ENCODE peak calls at places on chromosomes 16 and 17, in four cellular contexts. A, K, E and L are unnamed samples.

GRCh38 chr17:76611747-76612143 is 26.1 kb upstream of the ST6GALNAC2 start:
- DNase-seq in A (no peak), K (no peak), E (no peak), L (no peak)

GRCh38 chr17:72710185-72710584 is 382.3 kb downstream of the SLC39A11 start:
- DNase-seq in A (no peak), K (no peak), E (no peak), L (no peak)

GRCh38 chr16:87864331-87864989 is 4.8 kb downstream of the SLC7A5 start:
- DNase-seq in A (no peak), K (no peak), E (no peak), L (no peak)

GRCh38 chr17:42519546-42520444 is 16.2 kb upstream of the NAGLU start:
- DNase-seq in A (peak), K (no peak), E (peak), L (no peak)

GRCh38 chr16:87278191-87279093 is 38.8 kb downstream of the C16orf95 start:
- DNase-seq in A (peak), K (peak), E (peak), L (no peak)

GRCh38 chr17:81577278-81578000 is 25.3 kb upstream of the FAAP100 start:
- DNase-seq in A (peak), K (no peak), E (peak), L (no peak)

GRCh38 chr16:15044286-15044685 is 11.6 kb downstream of the NTAN1 start:
- DNase-seq in A (no peak), K (no peak), E (no peak), L (no peak)

GRCh38 chr17:66397486-66397885 is 95.1 kb downstream of the PRKCA start:
- DNase-seq in A (no peak), K (no peak), E (no peak), L (no peak)

GRCh38 chr17:2695243-2695960 is 16.2 kb downstream of the CLUH start:
- DNase-seq in A (no peak), K (no peak), E (no peak), L (no peak)

GRCh38 chr17:40427002-40427491 is 9.4 kb upstream of the TOP2A start:
- DNase-seq in A (no peak), K (no peak), E (no peak), L (no peak)

GRCh38 chr17:79000396-79001189 is 9.0 kb downstream of the CANT1 start:
- DNase-seq in A (no peak), K (no peak), E (no peak), L (no peak)

GRCh38 chr16:73065617-73066313 is 17.8 kb upstream of the ZFHX3 start:
- DNase-seq in A (no peak), K (no peak), E (no peak), L (no peak)